ENCODE peak calls at places on chromosomes 12 and 14, in four cellular contexts. X is K562, V is GM12878, N is HepG2. J is an unnamed sample.

GRCh38 chr12:113302925-113303640 is 31.8 kb downstream of the SLC8B1 start:
- DNase-seq in N (no peak), V (no peak), X (no peak), J (no peak)

GRCh38 chr12:56632701-56633464 is 2.8 kb upstream of the BAZ2A start:
- DNase-seq in X (no peak), N (no peak), V (no peak), J (no peak)

GRCh38 chr14:88551094-88551870 is 3.5 kb downstream of the PTPN21 start:
- DNase-seq in V (no peak), X (peak), N (no peak), J (peak)

GRCh38 chr12:27851311-27851710 is 71.3 kb upstream of the MANSC4 start:
- DNase-seq in N (no peak), V (no peak), X (peak), J (no peak)

GRCh38 chr14:69990319-69990718 is 111.1 kb downstream of the SMOC1 start:
- DNase-seq in N (no peak), V (no peak), X (no peak), J (no peak)

GRCh38 chr14:44029933-44030332 is 477.1 kb downstream of the FSCB start:
- DNase-seq in X (no peak), V (no peak), N (no peak), J (no peak)

GRCh38 chr14:51269634-51270033 is 29.6 kb downstream of the TMX1 start:
- DNase-seq in V (no peak), N (no peak), X (no peak), J (no peak)

GRCh38 chr12:69866698-69867097 is 41.7 kb downstream of the MYRFL start:
- DNase-seq in V (no peak), N (no peak), X (no peak), J (no peak)

GRCh38 chr12:57008113-57008687 is 1.9 kb upstream of the ZBTB39 start:
- DNase-seq in N (peak), X (no peak), V (peak), J (peak)

GRCh38 chr14:96225745-96226151 is 21.1 kb downstream of the BDKRB2 start:
- DNase-seq in N (peak), X (no peak), V (no peak), J (peak)

GRCh38 chr14:90616313-90616712 is 199.9 kb downstream of the TTC7B start:
- DNase-seq in X (no peak), V (no peak), N (no peak), J (no peak)

GRCh38 chr14:32693114-32693513 is 245.6 kb upstream of the NPAS3 start:
- DNase-seq in V (no peak), X (no peak), N (no peak), J (peak)

GRCh38 chr12:7638064-7638763 is 27.5 kb downstream of the APOBEC1 start:
- DNase-seq in X (no peak), N (no peak), V (no peak), J (peak)

GRCh38 chr14:101602466-101602840 is 41.2 kb downstream of the DIO3 start:
- DNase-seq in X (no peak), N (no peak), V (no peak), J (no peak)

GRCh38 chr14:99275222-99275584 is 3.2 kb upstream of the BCL11B start:
- DNase-seq in N (no peak), V (no peak), X (no peak), J (no peak)

GRCh38 chr12:5163661-5164060 is 120.0 kb downstream of the KCNA5 start:
- DNase-seq in V (no peak), X (no peak), N (no peak), J (no peak)

GRCh38 chr14:76056128-76056527 is 70.6 kb downstream of the IFT43 start:
- DNase-seq in X (peak), V (no peak), N (no peak), J (peak)

GRCh38 chr14:91980157-91980556 is 32.7 kb upstream of the FBLN5 start:
- DNase-seq in V (peak), X (peak), N (no peak), J (no peak)

GRCh38 chr12:45612044-45612794 is 117.3 kb upstream of the ARID2 start:
- DNase-seq in X (no peak), V (no peak), N (no peak), J (no peak)

GRCh38 chr12:54358945-54359761 is 5.1 kb downstream of the GPR84 start:
- DNase-seq in V (peak), X (peak), N (peak), J (peak)

GRCh38 chr12:569091-569676 is 94.1 kb downstream of the NINJ2 start:
- DNase-seq in X (no peak), V (no peak), N (no peak), J (no peak)

GRCh38 chr12:632102-632696 is 31.0 kb downstream of the NINJ2 start:
- DNase-seq in X (no peak), V (no peak), N (peak), J (peak)

GRCh38 chr12:39503445-39503844 is 60.5 kb upstream of the KIF21A start:
- DNase-seq in N (no peak), V (no peak), X (no peak), J (peak)

GRCh38 chr12:76080017-76080728 is 4.3 kb downstream of the NAP1L1 start:
- DNase-seq in V (no peak), N (peak), X (no peak), J (no peak)

GRCh38 chr12:67091204-67091603 is 178.0 kb upstream of the CAND1 start:
- DNase-seq in V (no peak), N (no peak), X (no peak), J (no peak)

GRCh38 chr14:103762547-103762946 is 46.9 kb downstream of the ZFYVE21 start:
- DNase-seq in N (no peak), X (no peak), V (no peak), J (no peak)

GRCh38 chr14:55129428-55130193 is 559 bp downstream of the LGALS3 start:
- DNase-seq in V (no peak), X (peak), N (peak), J (peak)

GRCh38 chr14:55126932-55127490 is 2.0 kb upstream of the LGALS3 start:
- DNase-seq in V (no peak), N (no peak), X (no peak), J (no peak)

GRCh38 chr14:55127491-55127951 is 1.5 kb upstream of the LGALS3 start:
- DNase-seq in V (no peak), N (no peak), X (no peak), J (no peak)

GRCh38 chr14:55129086-55129427 is at the start of gene LGALS3:
- DNase-seq in V (no peak), N (no peak), X (peak), J (peak)

GRCh38 chr14:55128386-55129085 is 516 bp upstream of the LGALS3 start:
- DNase-seq in X (no peak), V (no peak), N (no peak), J (no peak)
- H3K4me3 ChIP-seq in X (peak), V (peak), N (peak), J (peak)

GRCh38 chr12:1830401-1830845 is 10.1 kb downstream of the LRTM2 start:
- DNase-seq in V (no peak), N (no peak), X (no peak), J (no peak)

GRCh38 chr12:1829306-1829900 is 9.0 kb downstream of the LRTM2 start:
- DNase-seq in X (no peak), N (no peak), V (no peak), J (no peak)

GRCh38 chr12:1832801-1833595 is 12.6 kb downstream of the LRTM2 start:
- DNase-seq in X (no peak), V (no peak), N (no peak), J (no peak)

GRCh38 chr12:1833596-1834028 is 13.2 kb downstream of the LRTM2 start:
- DNase-seq in X (no peak), N (no peak), V (no peak), J (no peak)

DNA sequence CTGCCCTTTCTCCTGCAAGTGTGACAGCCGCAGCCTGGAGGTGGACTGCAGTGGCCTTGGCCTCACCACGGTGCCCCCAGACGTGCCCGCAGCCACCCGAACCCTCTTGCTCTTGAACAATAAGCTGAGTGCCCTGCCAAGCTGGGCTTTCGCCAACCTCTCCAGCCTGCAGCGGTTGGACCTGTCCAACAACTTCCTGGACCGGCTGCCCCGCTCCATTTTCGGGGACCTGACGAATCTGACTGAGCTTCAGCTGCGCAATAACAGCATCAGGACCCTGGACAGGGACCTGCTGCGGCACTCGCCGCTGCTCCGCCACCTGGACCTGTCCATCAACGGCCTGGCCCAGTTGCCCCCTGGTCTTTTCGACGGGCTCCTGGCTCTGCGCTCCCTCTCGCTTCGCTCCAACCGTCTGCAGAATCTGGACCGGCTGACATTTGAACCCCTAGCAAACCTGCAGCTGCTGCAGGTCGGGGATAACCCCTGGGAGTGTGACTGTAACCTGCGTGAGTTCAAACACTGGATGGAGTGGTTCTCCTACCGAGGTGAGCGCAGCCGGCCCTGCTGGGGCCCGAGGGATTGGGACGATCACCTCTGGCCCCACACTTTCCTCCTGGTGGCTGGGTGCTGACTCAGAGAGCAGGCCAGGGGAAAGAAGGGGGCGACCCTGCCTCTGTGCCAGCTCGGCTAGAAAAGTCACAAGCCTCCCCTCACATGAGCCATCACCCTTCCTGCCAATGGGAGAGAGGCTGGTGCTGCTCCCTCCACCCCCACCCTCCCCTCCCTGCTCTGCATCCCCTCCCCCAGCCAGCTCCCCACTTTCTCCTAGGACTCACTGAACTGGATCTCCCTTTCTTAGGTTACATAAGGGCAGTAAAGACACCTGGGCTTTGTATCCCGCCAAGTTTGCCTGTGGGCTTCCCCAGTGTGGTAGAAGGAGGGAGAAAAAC is 10.9 kb downstream of the LRTM2 start:
- DNase-seq in N (peak), V (no peak), X (peak), J (peak)
- TF ChIP-seq JUNB in N (no peak), V (no peak), X (no peak), J (no peak)

DNA sequence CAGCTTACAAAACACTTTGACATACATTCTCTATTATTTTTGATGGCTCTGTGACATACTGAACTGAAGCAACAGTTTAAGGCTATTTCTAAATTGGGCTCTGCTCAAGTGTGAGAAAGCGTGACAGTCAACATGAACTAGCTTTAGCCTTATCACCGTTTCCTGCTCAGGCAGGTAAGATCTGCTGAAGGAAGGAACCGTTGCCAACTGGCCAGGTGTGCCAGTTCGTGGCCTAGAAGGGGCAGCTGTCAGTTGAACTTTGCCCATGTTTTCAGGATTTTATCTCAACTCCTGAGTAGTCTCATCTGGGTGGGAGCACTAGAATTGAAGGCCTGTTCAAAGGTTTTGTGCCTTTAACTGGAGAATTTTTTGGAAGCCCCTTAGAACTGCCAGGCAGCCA is 79.5 kb downstream of the ETV6 start:
- DNase-seq in X (no peak), V (no peak), N (no peak), J (no peak)
- TF ChIP-seq POLR2AphosphoS5 in X (no peak), V (peak), N (no peak), J (no peak)

GRCh38 chr12:32467959-32468863 is 68.9 kb downstream of the FGD4 start:
- DNase-seq in N (no peak), V (no peak), X (no peak), J (no peak)
- H3K4me3 ChIP-seq in N (no peak), V (no peak), X (no peak), J (no peak)

DNA sequence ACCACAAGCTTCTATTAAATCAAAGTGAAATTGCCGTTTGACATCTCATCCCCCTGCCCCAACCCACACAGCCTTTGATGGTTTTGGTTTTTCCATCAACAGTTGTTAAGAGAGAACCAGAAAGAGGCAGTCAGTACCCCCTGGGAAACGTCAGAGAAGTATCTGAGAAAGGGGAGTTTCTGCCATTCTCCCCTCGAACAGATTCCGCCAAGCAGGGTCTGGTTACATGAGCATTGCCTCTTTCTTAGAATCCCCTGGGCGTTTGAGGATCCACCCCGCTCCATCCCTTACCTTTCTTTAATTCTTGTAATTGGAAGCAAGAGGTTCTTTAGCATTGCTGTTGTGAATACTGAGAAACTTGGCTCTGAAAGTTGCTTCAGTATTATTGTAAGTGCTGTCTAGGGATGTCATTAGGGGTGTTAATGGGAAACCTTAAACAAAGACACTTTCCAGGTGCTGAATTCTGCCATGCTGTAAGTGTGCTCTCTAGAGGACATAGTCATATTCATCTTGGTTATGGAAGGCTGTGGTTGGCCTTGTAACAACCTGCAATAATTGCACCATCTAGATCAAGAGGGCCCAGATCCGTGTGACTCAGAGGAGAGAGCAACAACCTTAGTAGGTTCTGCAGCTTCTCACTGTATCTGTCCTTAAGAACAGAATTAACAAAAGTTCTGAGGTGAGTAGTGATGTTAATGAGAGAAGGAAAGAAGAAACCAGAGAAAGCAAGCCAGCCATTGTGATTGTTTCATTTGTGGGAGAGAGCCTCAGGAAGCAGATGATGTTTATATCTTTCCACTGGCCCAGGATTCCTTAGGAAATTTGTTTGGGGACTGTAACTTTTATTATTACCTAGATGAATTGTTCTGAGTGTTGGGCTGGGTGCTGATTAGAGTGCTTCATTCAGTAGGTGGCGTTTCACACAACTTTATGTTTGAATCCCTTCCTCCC is 8.9 kb downstream of the TMBIM6 start:
- DNase-seq in X (no peak), V (peak), N (peak), J (peak)
- TF ChIP-seq JUNB in X (no peak), V (peak), N (no peak), J (no peak)

DNA sequence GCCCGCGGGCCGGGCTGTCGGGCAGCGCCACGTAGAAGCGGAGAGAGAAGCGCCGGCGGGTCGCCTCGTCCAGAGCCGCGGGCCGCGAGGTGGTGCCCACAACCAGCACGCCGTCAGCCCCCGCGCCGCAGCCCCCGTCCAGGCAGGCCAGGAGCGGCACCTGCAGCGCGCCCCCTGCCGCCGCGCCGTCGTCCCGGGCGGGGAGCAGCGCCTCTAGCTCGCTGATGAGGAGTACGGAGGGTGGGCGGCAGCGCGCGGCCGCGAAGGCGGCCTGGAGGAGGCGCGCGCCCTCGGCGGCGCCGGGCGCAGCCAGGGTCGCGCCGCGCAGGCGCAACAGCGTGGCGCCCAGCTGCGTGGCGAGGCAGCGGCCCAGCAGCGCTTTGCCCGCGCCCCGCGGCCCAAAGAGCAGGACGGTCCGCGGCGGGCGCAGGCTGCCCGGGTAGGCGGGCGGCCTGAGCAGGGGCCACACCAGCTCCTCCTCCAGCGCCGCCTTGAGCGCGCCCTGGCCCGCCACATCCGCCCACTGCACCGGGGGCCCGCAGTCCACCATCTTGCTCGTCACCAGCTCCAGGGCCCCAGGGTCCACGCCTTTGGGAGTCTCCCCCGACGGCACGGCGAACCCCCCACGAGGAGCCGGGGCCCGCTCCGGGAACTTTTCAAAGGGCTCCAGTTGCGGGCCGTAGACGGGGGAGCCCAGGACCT is 27.6 kb downstream of the FIGNL2 start:
- DNase-seq in X (peak), N (no peak), V (no peak), J (peak)
- TF ChIP-seq POLR2AphosphoS5 in X (no peak), N (no peak), V (no peak), J (peak)

DNA sequence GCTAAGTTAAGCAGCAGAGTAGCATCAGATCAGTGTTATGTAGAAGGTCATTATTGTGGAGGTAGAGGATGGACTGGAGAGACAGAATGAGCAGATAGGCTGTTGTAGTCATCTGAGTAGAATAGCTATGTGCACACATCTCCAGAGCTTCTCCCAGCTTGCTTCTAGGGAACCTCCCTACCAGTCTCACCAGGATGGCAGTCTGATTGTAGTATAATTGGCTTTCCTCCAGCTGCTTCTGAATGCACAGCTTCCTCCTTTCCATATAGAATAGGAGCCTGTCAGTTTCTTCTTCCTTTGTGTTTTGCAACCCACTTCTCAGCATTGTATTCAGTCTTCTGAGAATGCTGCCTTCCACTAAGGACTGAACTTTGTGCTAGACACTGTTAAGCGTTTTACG is 2.1 kb upstream of the CSAD start:
- DNase-seq in N (no peak), V (no peak), X (peak), J (no peak)
- H3K4me3 ChIP-seq in N (peak), V (peak), X (no peak), J (no peak)